ENCODE peak calls at places on chromosomes 11 and 22, in six cellular contexts. A is right cardiac atrium, K is neural progenitor cell, C is tibial nerve, Z is kidney, D is psoas muscle. F is an unnamed sample.

GRCh38 chr22:31550871-31551370 is 54.6 kb downstream of the SFI1 start:
- DNase-seq in A (no peak), K (no peak), C (no peak), Z (no peak), D (no peak), F (peak; percentile 25)

GRCh38 chr22:24164823-24165379 is 16.4 kb upstream of the SUSD2 start:
- DNase-seq in A (no peak), K (no peak), C (no peak), Z (no peak), D (no peak), F (no peak)

GRCh38 chr11:31397239-31397834 is 27.7 kb downstream of the DNAJC24 start:
- DNase-seq in A (no peak), K (peak; percentile 23), C (no peak), Z (no peak), D (no peak), F (no peak)

GRCh38 chr22:20867179-20868099 is 8.6 kb downstream of the SNAP29 start:
- DNase-seq in A (peak; percentile 62), K (no peak), C (peak; percentile 20), Z (peak; percentile 76), D (no peak), F (no peak)

GRCh38 chr11:65537620-65538231 is 12.8 kb downstream of the SCYL1 start:
- DNase-seq in A (peak; percentile 65), K (no peak), C (no peak), Z (no peak), D (no peak), F (peak; percentile 83)

GRCh38 chr22:35477911-35478582 is 62.6 kb upstream of the RASD2 start:
- DNase-seq in A (peak; percentile 70), K (no peak), C (no peak), Z (peak; percentile 93), D (peak; percentile 55), F (no peak)

GRCh38 chr11:33044281-33044680 is 4.9 kb downstream of the TCP11L1 start:
- DNase-seq in A (no peak), K (no peak), C (no peak), Z (no peak), D (no peak), F (no peak)

GRCh38 chr11:84241374-84242131 is 955.4 kb upstream of the CCDC90B start:
- DNase-seq in A (no peak), K (no peak), C (no peak), Z (no peak), D (no peak), F (no peak)

GRCh38 chr11:118295834-118296454 is 8.6 kb upstream of the CD3E start:
- DNase-seq in A (no peak), K (peak; percentile 40), C (no peak), Z (no peak), D (no peak), F (peak; percentile 28)

GRCh38 chr11:22521226-22521625 is 104.4 kb downstream of the FANCF start:
- DNase-seq in A (no peak), K (no peak), C (no peak), Z (no peak), D (no peak), F (no peak)

GRCh38 chr11:124882339-124883071 is 15.2 kb downstream of the ROBO4 start:
- DNase-seq in A (peak; percentile 74), K (no peak), C (no peak), Z (no peak), D (no peak), F (no peak)

GRCh38 chr11:57202282-57202681 is 20.5 kb downstream of the LRRC55 start:
- DNase-seq in A (peak; percentile 87), K (no peak), C (no peak), Z (no peak), D (peak; percentile 72), F (no peak)

GRCh38 chr11:36105743-36106581 is 162.1 kb downstream of the LDLRAD3 start:
- DNase-seq in A (no peak), K (no peak), C (no peak), Z (no peak), D (no peak), F (no peak)

GRCh38 chr11:12129227-12129626 is 18.8 kb downstream of the MICAL2 start:
- DNase-seq in A (no peak), K (no peak), C (no peak), Z (no peak), D (no peak), F (no peak)

GRCh38 chr11:120546312-120547205 is 35.0 kb downstream of the GRIK4 start:
- DNase-seq in A (peak; percentile 80), K (peak; percentile 51), C (no peak), Z (peak; percentile 94), D (peak; percentile 65), F (peak; percentile 57)

GRCh38 chr22:33835196-33835788 is 85.0 kb downstream of the LARGE1 start:
- DNase-seq in A (no peak), K (peak; percentile 42), C (no peak), Z (no peak), D (no peak), F (peak; percentile 51)

GRCh38 chr22:19843107-19843856 is 11.4 kb downstream of the GNB1L start:
- DNase-seq in A (peak; percentile 77), K (peak; percentile 42), C (no peak), Z (peak; percentile 61), D (no peak), F (peak; percentile 81)

GRCh38 chr11:112734207-112734606 is 227.0 kb upstream of the NCAM1 start:
- DNase-seq in A (no peak), K (peak; percentile 76), C (no peak), Z (no peak), D (no peak), F (no peak)

GRCh38 chr11:119166368-119167076 is 2.0 kb upstream of the NLRX1 start:
- DNase-seq in A (no peak), K (no peak), C (no peak), Z (no peak), D (no peak), F (no peak)

GRCh38 chr11:69301491-69302401 is 7.8 kb downstream of the MYEOV start:
- DNase-seq in A (no peak), K (no peak), C (no peak), Z (peak; percentile 92), D (peak; percentile 52), F (no peak)

GRCh38 chr11:11931461-11932055 is 76.9 kb downstream of the DKK3 start:
- DNase-seq in A (no peak), K (peak; percentile 62), C (no peak), Z (no peak), D (no peak), F (peak; percentile 8)

GRCh38 chr11:74048993-74049392 is 40.1 kb upstream of the UCP3 start:
- DNase-seq in A (no peak), K (no peak), C (no peak), Z (no peak), D (no peak), F (no peak)

GRCh38 chr11:83736689-83737088 is 450.5 kb upstream of the CCDC90B start:
- DNase-seq in A (no peak), K (no peak), C (no peak), Z (no peak), D (no peak), F (no peak)

GRCh38 chr22:50314081-50314454 is 6.6 kb upstream of the PLXNB2 start:
- DNase-seq in A (no peak), K (no peak), C (no peak), Z (peak; percentile 64), D (no peak), F (no peak)

GRCh38 chr11:64290894-64291745 is at the start of gene KCNK4:
- DNase-seq in A (no peak), K (peak; percentile 42), C (no peak), Z (peak; percentile 77), D (no peak), F (no peak)

GRCh38 chr11:85953491-85954143 is 98.4 kb downstream of the CCDC83 start:
- DNase-seq in A (no peak), K (no peak), C (no peak), Z (no peak), D (no peak), F (no peak)

GRCh38 chr22:16601437-16602223 is 9.0 kb upstream of the CCT8L2 start:
- DNase-seq in A (peak; percentile 74), K (no peak), C (no peak), Z (no peak), D (peak; percentile 39), F (no peak)

GRCh38 chr11:129817282-129818051 is 1.8 kb downstream of the TMEM45B start:
- DNase-seq in A (no peak), K (no peak), C (no peak), Z (no peak), D (no peak), F (no peak)

GRCh38 chr11:104163100-104164027 is 583 bp downstream of the PDGFD start:
- DNase-seq in A (peak; percentile 70), K (peak; percentile 48), C (no peak), Z (no peak), D (peak; percentile 23), F (no peak)

GRCh38 chr22:36328635-36329216 is 59.0 kb downstream of the MYH9 start:
- DNase-seq in A (peak; percentile 83), K (no peak), C (no peak), Z (peak; percentile 95), D (peak; percentile 76), F (no peak)

DNA sequence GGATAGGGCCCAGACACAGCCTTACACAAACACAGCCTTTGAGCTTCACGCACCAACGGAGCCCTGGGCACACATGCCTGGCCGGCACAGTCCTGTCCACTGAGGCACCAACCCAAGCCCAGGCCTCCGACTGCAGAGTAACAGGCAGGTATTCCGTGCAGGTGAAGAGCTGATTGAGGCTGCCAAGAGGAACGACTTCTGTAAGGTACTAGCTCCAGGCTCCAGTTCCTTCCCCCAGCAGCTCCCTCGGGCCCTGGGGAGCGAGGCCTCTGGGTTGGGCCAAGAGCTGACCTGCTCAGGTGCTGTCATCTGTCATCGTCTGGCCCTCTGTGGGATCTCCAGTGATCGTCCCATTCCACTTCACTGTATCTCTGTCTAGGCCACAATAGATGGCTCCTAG is 3.2 kb upstream of the MDK start:
- DNase-seq in A (peak; percentile 37), K (no peak), C (no peak), Z (no peak), D (no peak), F (no peak)
- H3K27ac ChIP-seq in A (no peak overlapping the region), K (no peak overlapping the region), C (no peak overlapping the region), Z (no peak overlapping the region), D (no peak overlapping the region), F (peak overlapping the region; percentile 61)

GRCh38 chr11:1855886-1856265 is 3.0 kb downstream of the LSP1 start:
- DNase-seq in A (peak; percentile 18), K (no peak), C (no peak), Z (peak; percentile 63), D (no peak), F (no peak)
- H3K27ac ChIP-seq in A (no peak overlapping the region), K (no peak overlapping the region), C (no peak overlapping the region), Z (no peak overlapping the region), D (no peak overlapping the region), F (no peak overlapping the region)

DNA sequence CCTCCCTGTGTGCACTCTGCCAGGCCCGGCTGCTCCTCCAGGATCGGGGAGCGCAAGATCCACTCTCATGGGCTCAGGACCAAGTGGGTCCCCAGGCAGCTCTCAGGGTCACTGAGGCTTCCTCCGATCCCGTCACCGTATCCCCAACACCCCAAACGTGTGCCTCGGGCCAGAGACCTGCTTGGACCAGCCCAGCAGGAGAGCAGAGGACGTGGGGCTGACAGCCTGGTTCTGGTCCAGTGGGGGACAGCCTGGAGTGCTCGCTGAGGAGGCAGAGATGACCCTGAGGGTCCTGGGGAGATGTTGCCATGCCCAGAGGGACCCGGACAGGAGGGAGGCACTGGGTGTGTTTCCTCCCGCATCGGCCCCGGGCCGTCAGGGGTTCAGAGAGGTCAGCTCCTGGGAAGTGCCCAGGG is 1402.6 kb downstream of the BRD1 start:
- DNase-seq in A (peak; percentile 21), K (no peak), C (no peak), Z (no peak), D (no peak), F (no peak)
- H3K27ac ChIP-seq in A (no peak overlapping the region), K (no peak overlapping the region), C (no peak overlapping the region), Z (no peak overlapping the region), D (no peak overlapping the region), F (no peak overlapping the region)

GRCh38 chr11:75369846-75370245 is 18.4 kb upstream of the ARRB1 start:
- DNase-seq in A (no peak), K (no peak), C (no peak), Z (no peak), D (no peak), F (no peak)

GRCh38 chr11:75365711-75366181 is 14.3 kb upstream of the ARRB1 start:
- DNase-seq in A (no peak), K (no peak), C (no peak), Z (no peak), D (no peak), F (no peak)
- H3K27ac ChIP-seq in A (no peak overlapping the region), K (no peak overlapping the region), C (no peak overlapping the region), Z (no peak overlapping the region), D (no peak overlapping the region), F (no peak overlapping the region)

F was measured in WERI-Rb-1.